ENCODE peak calls at places on chromosomes 3 and 15, in six cellular contexts. Q is T follicular helper cell; A is activated gamma-delta T cell; F is activated CD8-positive, alpha-beta memory T cell treated with anti-CD3 and anti-CD28 coated beads for 48 hours; S is activated T-cell treated with anti-CD3 and anti-CD28 coated beads for 48 hours; G is omental fat pad. R is an unnamed sample.

GRCh38 chr3:100737334-100737733 is 28.0 kb downstream of the TFG start:
- DNase-seq in F (no peak), Q (no peak), A (no peak), S (no peak), G (no peak), R (no peak)

GRCh38 chr15:90789496-90789895 is 72.3 kb downstream of the BLM start:
- DNase-seq in F (no peak), S (no peak), A (no peak), Q (no peak), G (no peak), R (no peak)

GRCh38 chr3:3084890-3085289 is 25.3 kb downstream of the IL5RA start:
- DNase-seq in F (no peak), S (no peak), A (no peak), Q (no peak), G (no peak), R (no peak)

GRCh38 chr3:177058647-177059046 is 138.6 kb downstream of the TBL1XR1 start:
- DNase-seq in S (no peak), F (no peak), Q (no peak), G (no peak), A (no peak), R (no peak)

GRCh38 chr3:13873818-13874217 is 6.1 kb downstream of the WNT7A start:
- DNase-seq in S (no peak), G (no peak), Q (no peak), A (no peak), F (no peak), R (no peak)

GRCh38 chr15:88814393-88814792 is 11.2 kb downstream of the ACAN start:
- DNase-seq in A (no peak), G (no peak), Q (no peak), F (no peak), S (no peak), R (no peak)

GRCh38 chr3:55118453-55118852 is 190.6 kb upstream of the LRTM1 start:
- DNase-seq in A (no peak), F (no peak), S (no peak), Q (no peak), G (no peak), R (no peak)

GRCh38 chr3:15558581-15558980 is 37.1 kb upstream of the COLQ start:
- DNase-seq in Q (no peak), F (no peak), S (no peak), A (no peak), G (no peak), R (no peak)

GRCh38 chr3:175346573-175347356 is 487.6 kb downstream of the NAALADL2 start:
- DNase-seq in G (no peak), F (no peak), Q (no peak), A (no peak), S (no peak), R (peak)

GRCh38 chr3:193868590-193868989 is 267.4 kb upstream of the HES1 start:
- DNase-seq in Q (no peak), A (no peak), G (no peak), F (no peak), S (no peak), R (no peak)

GRCh38 chr3:33001889-33002288 is 50.4 kb downstream of the CCR4 start:
- DNase-seq in F (no peak), Q (no peak), S (no peak), A (no peak), G (no peak), R (no peak)

GRCh38 chr3:57006949-57007419 is 53.5 kb upstream of the SPATA12 start:
- DNase-seq in Q (no peak), S (no peak), A (no peak), G (no peak), F (no peak), R (no peak)

GRCh38 chr3:7305561-7305960 is 444.6 kb downstream of the GRM7 start:
- DNase-seq in Q (no peak), G (no peak), S (no peak), F (no peak), A (no peak), R (no peak)

GRCh38 chr15:51681303-51681963 is at the start of gene SCG3:
- DNase-seq in A (peak), F (peak), Q (peak), G (peak), S (peak), R (no peak)

GRCh38 chr3:185089343-185089742 is 63.5 kb downstream of the C3orf70 start:
- DNase-seq in Q (no peak), G (no peak), A (no peak), S (no peak), F (no peak), R (no peak)

GRCh38 chr3:194134757-194135515 is 1.0 kb upstream of the HES1 start:
- DNase-seq in G (peak), A (peak), S (peak), Q (peak), F (peak), R (peak)

GRCh38 chr3:186532641-186533072 is 11.5 kb downstream of the CRYGS start:
- DNase-seq in S (no peak), G (no peak), F (no peak), Q (no peak), A (no peak), R (no peak)

GRCh38 chr15:48965972-48966371 is 2.3 kb upstream of the SHC4 start:
- DNase-seq in G (no peak), A (no peak), S (peak), Q (no peak), F (no peak), R (no peak)

GRCh38 chr3:164306042-164306441 is 772.3 kb downstream of the SI start:
- DNase-seq in A (no peak), G (no peak), S (no peak), Q (no peak), F (no peak), R (no peak)

GRCh38 chr15:34049096-34049495 is 10.1 kb upstream of the AVEN start:
- DNase-seq in F (no peak), A (no peak), S (no peak), Q (no peak), G (no peak), R (no peak)

GRCh38 chr15:40279437-40280141 is 3.3 kb downstream of the ANKRD63 start:
- DNase-seq in S (peak), G (peak), A (peak), F (peak), Q (peak), R (no peak)

GRCh38 chr3:132682201-132682600 is 22.1 kb downstream of the UBA5 start:
- DNase-seq in F (no peak), S (no peak), A (no peak), Q (no peak), G (no peak), R (no peak)

R was measured in thoracic aorta.